ENCODE peak calls at places on chromosomes 13 and 19, in five cellular contexts. One of them, this sample, is unnamed.

GRCh38 chr13:42524487-42525034 is 49.4 kb upstream of the TNFSF11 start:
- DNase-seq in GF-D8: no peak
- DNase-seq in head of caudate nucleus: no peak
- DNase-seq in AG10803: peak
- DNase-seq in naive thymus-derived CD4-positive, alpha-beta T cell: no peak
- DNase-seq in this sample: no peak

GRCh38 chr13:44470623-44471562 is 97.3 kb downstream of the SERP2 start:
- DNase-seq in GF-D8: no peak
- DNase-seq in head of caudate nucleus: no peak
- DNase-seq in AG10803: no peak
- DNase-seq in naive thymus-derived CD4-positive, alpha-beta T cell: peak
- DNase-seq in this sample: no peak

GRCh38 chr19:35710784-35711723 is 6.7 kb downstream of the ZBTB32 start:
- DNase-seq in GF-D8: no peak
- DNase-seq in head of caudate nucleus: no peak
- DNase-seq in AG10803: no peak
- DNase-seq in naive thymus-derived CD4-positive, alpha-beta T cell: no peak
- DNase-seq in this sample: no peak

GRCh38 chr19:57648336-57649003 is 15.5 kb downstream of the ZNF211 start:
- DNase-seq in GF-D8: no peak
- DNase-seq in head of caudate nucleus: peak
- DNase-seq in AG10803: no peak
- DNase-seq in naive thymus-derived CD4-positive, alpha-beta T cell: no peak
- DNase-seq in this sample: no peak

GRCh38 chr13:62847520-62847919 is 1431.9 kb upstream of the PCDH20 start:
- DNase-seq in GF-D8: no peak
- DNase-seq in head of caudate nucleus: no peak
- DNase-seq in AG10803: no peak
- DNase-seq in naive thymus-derived CD4-positive, alpha-beta T cell: no peak
- DNase-seq in this sample: no peak

GRCh38 chr13:45393941-45394570 is 24.1 kb downstream of the SLC25A30 start:
- DNase-seq in GF-D8: peak
- DNase-seq in head of caudate nucleus: peak
- DNase-seq in AG10803: peak
- DNase-seq in naive thymus-derived CD4-positive, alpha-beta T cell: no peak
- DNase-seq in this sample: peak

GRCh38 chr19:50909240-50910070 is 1.7 kb downstream of the KLK4 start:
- DNase-seq in GF-D8: no peak
- DNase-seq in head of caudate nucleus: peak
- DNase-seq in AG10803: no peak
- DNase-seq in naive thymus-derived CD4-positive, alpha-beta T cell: no peak
- DNase-seq in this sample: peak

GRCh38 chr13:73820688-73821087 is 313.5 kb downstream of the KLF12 start:
- DNase-seq in GF-D8: no peak
- DNase-seq in head of caudate nucleus: no peak
- DNase-seq in AG10803: no peak
- DNase-seq in naive thymus-derived CD4-positive, alpha-beta T cell: no peak
- DNase-seq in this sample: no peak

GRCh38 chr19:16449330-16449961 is 22.3 kb downstream of the EPS15L1 start:
- DNase-seq in GF-D8: peak
- DNase-seq in head of caudate nucleus: no peak
- DNase-seq in AG10803: no peak
- DNase-seq in naive thymus-derived CD4-positive, alpha-beta T cell: no peak
- DNase-seq in this sample: no peak